ENCODE peak calls at places on chromosomes 7 and 10, in four cellular contexts. X is IMR-90, Z is colonic mucosa, H is lung. G is an unnamed sample.

GRCh38 chr10:133325761-133326463 is 10.8 kb downstream of the CALY start:
- DNase-seq in X (no peak), Z (no peak), H (no peak), G (no peak)

GRCh38 chr10:79094412-79095175 is 25.8 kb downstream of the ZMIZ1 start:
- DNase-seq in X (no peak), H (no peak), Z (no peak), G (no peak)

GRCh38 chr7:75881436-75882095 is 2.7 kb downstream of the RHBDD2 start:
- DNase-seq in H (no peak), X (no peak), Z (no peak), G (no peak)

GRCh38 chr10:22619111-22619510 is 95.3 kb downstream of the PIP4K2A start:
- DNase-seq in H (no peak), Z (no peak), X (no peak), G (no peak)

GRCh38 chr10:119207713-119208552 is 562 bp downstream of the GRK5 start:
- DNase-seq in Z (peak; percentile 49), X (peak; percentile 62), H (peak; percentile 44), G (peak; percentile 92)

GRCh38 chr7:3560495-3560894 is 259.4 kb downstream of the SDK1 start:
- DNase-seq in Z (no peak), H (no peak), X (no peak), G (no peak)

GRCh38 chr7:68321776-68322496 is 1276.3 kb upstream of the AUTS2 start:
- DNase-seq in H (no peak), Z (no peak), X (no peak), G (no peak)

GRCh38 chr7:116230191-116231005 is 20.1 kb downstream of the TES start:
- DNase-seq in H (no peak), Z (no peak), X (no peak), G (no peak)

GRCh38 chr7:27377988-27378387 is 135.4 kb downstream of the EVX1 start:
- DNase-seq in X (no peak), H (no peak), Z (no peak), G (no peak)

GRCh38 chr10:44995914-44996633 is 4.6 kb upstream of the ZNF22 start:
- DNase-seq in H (peak; percentile 32), X (peak; percentile 71), Z (no peak), G (peak; percentile 77)

GRCh38 chr7:43781726-43782607 is 23.5 kb downstream of the BLVRA start:
- DNase-seq in Z (peak; percentile 20), X (peak; percentile 62), H (no peak), G (no peak)

GRCh38 chr7:52711951-52712350 is 323.5 kb upstream of the POM121L12 start:
- DNase-seq in Z (no peak), X (no peak), H (no peak), G (no peak)

GRCh38 chr7:111384065-111384891 is 178.0 kb downstream of the IMMP2L start:
- DNase-seq in H (no peak), Z (no peak), X (peak; percentile 73), G (no peak)

GRCh38 chr10:17802966-17803365 is 6.2 kb upstream of the MRC1 start:
- DNase-seq in H (no peak), X (peak; percentile 8), Z (no peak), G (no peak)

GRCh38 chr7:135664046-135664589 is 1.8 kb downstream of the STMP1 start:
- DNase-seq in H (no peak), X (peak; percentile 72), Z (no peak), G (no peak)

GRCh38 chr10:96292971-96293909 is 11.0 kb upstream of the DNTT start:
- DNase-seq in H (no peak), Z (peak; percentile 43), X (peak; percentile 46), G (peak; percentile 67)

GRCh38 chr7:36535866-36536664 is 146.4 kb downstream of the ANLN start:
- DNase-seq in Z (no peak), H (no peak), X (no peak), G (no peak)

GRCh38 chr10:80542053-80542452 is 4.4 kb downstream of the SH2D4B start:
- DNase-seq in H (peak; percentile 27), Z (no peak), X (peak; percentile 5), G (no peak)

GRCh38 chr7:18019562-18019961 is 8.1 kb downstream of the PRPS1L1 start:
- DNase-seq in H (no peak), Z (no peak), X (peak; percentile 72), G (no peak)

GRCh38 chr10:114380060-114380459 is 24.2 kb downstream of the AFAP1L2 start:
- DNase-seq in X (no peak), Z (no peak), H (no peak), G (no peak)

GRCh38 chr10:47330804-47331203 is 8.6 kb downstream of the GDF2 start:
- DNase-seq in X (no peak), H (no peak), Z (peak; percentile 94), G (no peak)

GRCh38 chr7:378551-379455 is 88.8 kb downstream of the FOXL3 start:
- DNase-seq in X (no peak), Z (peak; percentile 39), H (no peak), G (no peak)

GRCh38 chr10:70664702-70665195 is 7.6 kb upstream of the ADAMTS14 start:
- DNase-seq in X (peak; percentile 95), Z (no peak), H (no peak), G (no peak)

GRCh38 chr10:19730071-19730470 is 86.2 kb upstream of the PLXDC2 start:
- DNase-seq in Z (no peak), X (peak; percentile 68), H (no peak), G (no peak)

GRCh38 chr10:101818958-101819633 is 852 bp upstream of the OGA start:
- DNase-seq in Z (peak; percentile 53), H (no peak), X (no peak), G (no peak)

GRCh38 chr7:27243340-27244163 is 950 bp downstream of the EVX1 start:
- DNase-seq in H (no peak), Z (no peak), X (no peak), G (no peak)

GRCh38 chr7:151271699-151272355 is 23.3 kb upstream of the SMARCD3 start:
- DNase-seq in Z (peak; percentile 48), H (peak; percentile 73), X (peak; percentile 40), G (peak; percentile 93)

GRCh38 chr7:74037609-74038008 is 9.6 kb downstream of the ELN start:
- DNase-seq in Z (no peak), H (no peak), X (no peak), G (no peak)

GRCh38 chr7:155964543-155964942 is 152.3 kb upstream of the SHH start:
- DNase-seq in H (no peak), Z (no peak), X (no peak), G (peak; percentile 70)

GRCh38 chr7:18778594-18778993 is 283.0 kb downstream of the HDAC9 start:
- DNase-seq in Z (no peak), X (peak; percentile 63), H (no peak), G (no peak)

GRCh38 chr10:71197955-71198354 is 14.4 kb upstream of the UNC5B start:
- DNase-seq in X (no peak), Z (no peak), H (no peak), G (no peak)

GRCh38 chr10:44992070-44992731 is 8.5 kb upstream of the ZNF22 start:
- DNase-seq in X (no peak), H (peak; percentile 28), Z (peak; percentile 15), G (peak; percentile 84)

GRCh38 chr7:55565693-55566092 is 6.6 kb downstream of the VOPP1 start:
- DNase-seq in H (no peak), Z (no peak), X (no peak), G (no peak)

GRCh38 chr7:132276252-132276651 is 300.0 kb downstream of the PLXNA4 start:
- DNase-seq in X (no peak), H (no peak), Z (no peak), G (no peak)

DNA sequence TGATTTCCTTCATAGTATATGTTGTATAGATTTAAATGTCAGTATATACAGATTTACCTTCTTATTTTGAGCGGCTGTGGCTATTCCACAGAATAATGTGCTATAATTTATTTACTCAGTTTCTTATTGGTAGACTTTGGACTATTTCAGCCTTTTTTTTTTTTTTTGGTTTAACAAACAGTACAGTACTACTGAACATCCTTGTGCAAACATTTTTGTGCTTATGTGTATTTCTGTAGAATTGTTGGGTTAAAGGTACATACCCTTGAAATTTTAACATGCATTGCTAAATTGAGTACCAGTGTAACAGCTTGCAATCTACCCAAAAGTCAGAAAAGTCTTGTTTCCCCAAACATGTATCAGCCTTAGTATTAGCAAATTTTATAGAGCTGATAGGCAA is 68.8 kb downstream of the HHEX start:
- DNase-seq in Z (no peak), X (no peak), H (no peak), G (no peak)
- H3K4me3 ChIP-seq in Z (no peak overlapping the region), X (no peak overlapping the region), H (no peak overlapping the region), G (no peak overlapping the region)

DNA sequence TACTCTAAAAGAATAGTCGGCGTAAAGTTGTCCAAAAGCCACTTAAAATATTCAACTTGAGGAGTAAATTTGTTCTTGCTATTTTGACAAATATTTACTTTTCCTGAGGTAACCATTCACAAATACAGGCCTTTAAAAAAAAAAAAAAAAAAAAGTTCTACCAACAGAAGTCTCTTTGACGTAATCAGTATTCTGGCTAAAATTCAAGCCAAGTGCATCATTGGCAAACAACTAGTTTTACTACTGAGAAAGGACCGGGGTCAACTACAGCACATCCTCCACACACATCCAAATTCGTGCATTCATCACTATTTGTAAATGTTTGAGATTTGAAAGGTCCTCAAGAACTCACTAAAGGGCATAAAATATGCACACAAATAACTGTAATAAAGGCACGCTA is 2.0 kb downstream of the OAT start:
- DNase-seq in X (peak; percentile 20), H (no peak), Z (no peak), G (no peak)
- H3K4me3 ChIP-seq in X (no peak overlapping the region), H (no peak overlapping the region), Z (no peak overlapping the region), G (no peak overlapping the region)

GRCh38 chr10:86798030-86798429 is 41.6 kb downstream of the BMPR1A start:
- DNase-seq in Z (no peak), H (no peak), X (no peak), G (no peak)

GRCh38 chr10:86798636-86799035 is 42.2 kb downstream of the BMPR1A start:
- DNase-seq in H (no peak), Z (no peak), X (peak; percentile 51), G (no peak)

GRCh38 chr10:86801995-86802394 is 45.6 kb downstream of the BMPR1A start:
- DNase-seq in H (no peak), X (no peak), Z (no peak), G (no peak)

GRCh38 chr10:86802709-86803108 is 46.3 kb downstream of the BMPR1A start:
- DNase-seq in Z (no peak), X (no peak), H (no peak), G (no peak)

GRCh38 chr10:86799188-86799845 is 42.9 kb downstream of the BMPR1A start:
- DNase-seq in Z (no peak), H (no peak), X (no peak), G (no peak)
- H3K4me3 ChIP-seq in Z (no peak overlapping the region), H (no peak overlapping the region), X (no peak overlapping the region), G (no peak overlapping the region)

DNA sequence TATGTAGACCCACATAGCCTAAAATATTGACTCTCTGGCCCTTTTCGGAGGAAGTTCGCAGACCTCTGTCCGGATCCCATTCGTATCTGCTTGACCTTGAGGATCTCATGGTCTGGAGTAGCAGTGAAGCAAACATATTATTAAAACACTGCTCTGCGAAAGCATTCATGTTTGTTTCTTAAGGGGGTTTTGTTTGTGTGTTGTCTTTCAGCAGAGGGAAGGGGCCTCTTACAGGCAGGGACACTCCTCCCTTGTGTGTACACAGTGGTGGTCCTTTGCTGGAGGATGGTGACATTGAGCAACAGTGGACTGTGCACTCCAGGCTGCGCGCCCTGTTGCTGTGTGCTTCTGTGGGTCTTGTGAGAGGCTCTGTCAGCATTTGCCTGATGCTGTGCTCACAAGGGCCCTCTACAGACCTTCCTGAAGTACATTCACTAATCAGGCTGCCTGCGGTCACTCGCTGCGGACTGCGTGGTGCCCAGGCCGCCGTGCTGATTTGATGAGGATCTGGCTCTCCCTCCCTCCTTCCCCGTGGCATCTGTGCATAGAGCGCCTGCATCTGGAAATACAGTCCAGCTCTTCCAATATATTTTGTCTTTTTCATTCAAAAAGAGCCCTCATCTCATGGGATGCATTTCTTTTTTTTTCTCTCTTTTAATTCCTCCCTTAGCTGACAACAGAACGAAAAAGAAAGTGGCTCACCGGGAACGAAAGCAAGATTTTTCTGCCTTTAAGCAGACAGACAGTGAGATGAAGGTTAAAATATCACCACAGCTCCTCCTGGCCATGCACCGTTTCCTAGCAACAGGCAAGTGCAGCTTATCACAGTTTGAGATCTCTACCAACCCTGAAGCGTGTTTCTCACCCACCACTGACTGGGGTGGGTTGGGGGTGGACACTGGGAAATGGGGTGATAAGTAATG is 135.8 kb downstream of the CNNM2 start:
- DNase-seq in X (peak; percentile 88), H (peak; percentile 63), Z (peak; percentile 52), G (no peak)
- H3K4me3 ChIP-seq in X (peak overlapping the region; percentile 1), H (no peak overlapping the region), Z (peak overlapping the region; percentile 10), G (peak overlapping the region; percentile 30)

G was measured in vagina.